ENCODE peak calls at places on chromosome 1, in eight cellular contexts. Z is RWPE1; L is activated CD4-positive, CD25-positive, alpha-beta regulatory T cell treated with anti-CD3 and anti-CD28 coated beads, Interleukin-2, amount 50 U/mL, for 72 hours; T is posterior vena cava; O is NCI-H1694; G is transverse colon; D is NCI-H446; M is CD8-positive, alpha-beta memory T cell. F is an unnamed sample.

GRCh38 chr1:234980224-234980656 is 148.4 kb downstream of the TOMM20 start:
- DNase-seq in L (no peak), D (no peak), O (no peak), T (no peak), M (no peak), Z (no peak), G (no peak), F (no peak)

GRCh38 chr1:209422281-209422680 is 161.2 kb upstream of the CAMK1G start:
- DNase-seq in T (no peak), G (no peak), L (no peak), O (no peak), D (no peak), Z (no peak), M (no peak), F (no peak)

GRCh38 chr1:111720274-111720976 is 18.8 kb downstream of the INKA2 start:
- DNase-seq in D (no peak), T (no peak), Z (no peak), M (no peak), O (no peak), L (no peak), G (no peak), F (no peak)

GRCh38 chr1:3082051-3082450 is 13.0 kb downstream of the PRDM16 start:
- DNase-seq in T (no peak), L (no peak), O (no peak), M (no peak), D (no peak), Z (no peak), G (no peak), F (no peak)

GRCh38 chr1:3171761-3172160 is 102.8 kb downstream of the PRDM16 start:
- DNase-seq in Z (no peak), D (no peak), L (no peak), T (no peak), G (no peak), O (no peak), M (no peak), F (no peak)

GRCh38 chr1:150554086-150554452 is 4.9 kb downstream of the ADAMTSL4 start:
- DNase-seq in L (no peak), T (no peak), O (no peak), Z (no peak), M (no peak), G (no peak), D (no peak), F (no peak)

GRCh38 chr1:184629261-184629660 is 125.4 kb downstream of the EDEM3 start:
- DNase-seq in T (no peak), Z (no peak), L (no peak), O (no peak), D (no peak), M (no peak), G (no peak), F (no peak)

GRCh38 chr1:9374748-9375345 is 82.2 kb downstream of the SPSB1 start:
- DNase-seq in M (no peak), Z (no peak), D (no peak), O (no peak), T (no peak), G (no peak), L (no peak), F (peak)

GRCh38 chr1:168509875-168510594 is 33.8 kb downstream of the XCL2 start:
- DNase-seq in G (no peak), Z (no peak), D (no peak), T (no peak), M (peak), L (no peak), O (no peak), F (no peak)

GRCh38 chr1:16215882-16216753 is 3.7 kb upstream of the ARHGEF19 start:
- DNase-seq in O (no peak), G (peak), T (peak), M (peak), L (peak), Z (peak), D (peak), F (peak)

GRCh38 chr1:228273720-228274451 is 66.0 kb downstream of the OBSCN start:
- DNase-seq in G (no peak), L (no peak), D (no peak), M (no peak), T (peak), Z (no peak), O (no peak), F (no peak)

GRCh38 chr1:208218237-208219097 is 25.7 kb downstream of the PLXNA2 start:
- DNase-seq in L (no peak), T (no peak), M (no peak), G (no peak), O (no peak), Z (no peak), D (no peak), F (no peak)

GRCh38 chr1:228136908-228137307 is 3.2 kb upstream of the GUK1 start:
- DNase-seq in O (no peak), Z (no peak), D (no peak), G (no peak), M (no peak), T (no peak), L (no peak), F (no peak)

GRCh38 chr1:197659175-197659574 is 116.1 kb downstream of the DENND1B start:
- DNase-seq in O (no peak), Z (no peak), G (no peak), D (no peak), T (no peak), L (no peak), M (no peak), F (no peak)

GRCh38 chr1:225479341-225479740 is 51.5 kb upstream of the LBR start:
- DNase-seq in G (no peak), O (no peak), M (no peak), D (no peak), T (no peak), L (no peak), Z (no peak), F (no peak)

GRCh38 chr1:54172614-54173312 is 20.0 kb upstream of the CDCP2 start:
- DNase-seq in O (no peak), Z (no peak), T (no peak), L (no peak), D (no peak), G (no peak), M (no peak), F (no peak)

GRCh38 chr1:28517649-28517999 is 11.8 kb downstream of the RCC1 start:
- DNase-seq in O (no peak), D (peak), G (no peak), T (no peak), Z (no peak), M (no peak), L (no peak), F (peak)

GRCh38 chr1:245748246-245748645 is 593.5 kb downstream of the KIF26B start:
- DNase-seq in O (no peak), L (no peak), G (no peak), M (no peak), D (no peak), Z (no peak), T (no peak), F (no peak)

GRCh38 chr1:14255711-14256110 is 342.8 kb upstream of the KAZN start:
- DNase-seq in L (no peak), D (no peak), M (no peak), O (no peak), Z (no peak), T (no peak), G (no peak), F (no peak)

GRCh38 chr1:150974580-150975478 is at the start of gene CERS2:
- DNase-seq in M (peak), T (peak), G (peak), Z (peak), D (peak), O (peak), L (peak), F (peak)

GRCh38 chr1:157994704-157995540 is 1.5 kb downstream of the KIRREL1 start:
- DNase-seq in M (no peak), D (peak), T (no peak), L (no peak), O (no peak), Z (peak), G (peak), F (no peak)